ENCODE peak calls at places on chromosomes 16 and 17, in four cellular contexts. C is IMR-90, N is K562, M is A549. W is an unnamed sample.

GRCh38 chr16:77946834-77947233 is 75.5 kb upstream of the CLEC3A start:
- DNase-seq in C (peak; percentile 14), N (no peak), M (no peak), W (no peak)

GRCh38 chr17:61490540-61490975 is 38.3 kb downstream of the TBX4 start:
- DNase-seq in C (peak; percentile 90), N (no peak), M (peak; percentile 62), W (no peak)

GRCh38 chr16:19639986-19640421 is 78.0 kb downstream of the KNOP1 start:
- DNase-seq in C (no peak), N (no peak), M (no peak), W (no peak)

GRCh38 chr16:58476791-58477190 is 23.2 kb upstream of the NDRG4 start:
- DNase-seq in C (no peak), N (no peak), M (no peak), W (no peak)

GRCh38 chr16:28211758-28212531 is at the start of gene XPO6:
- DNase-seq in C (peak; percentile 89), N (peak; percentile 98), M (peak; percentile 69), W (peak; percentile 86)

GRCh38 chr17:1469231-1469852 is 13.3 kb upstream of the CRK start:
- DNase-seq in C (no peak), N (no peak), M (peak; percentile 97), W (no peak)

GRCh38 chr17:20010099-20010863 is 1.1 kb downstream of the SPECC1 start:
- DNase-seq in C (peak; percentile 61), N (peak; percentile 24), M (peak; percentile 65), W (peak; percentile 33)

GRCh38 chr16:72501739-72502653 is 330.0 kb upstream of the PMFBP1 start:
- DNase-seq in C (peak; percentile 79), N (peak; percentile 40), M (peak; percentile 48), W (peak; percentile 73)

GRCh38 chr17:57684711-57685498 is 60.2 kb downstream of the CCDC182 start:
- DNase-seq in C (no peak), N (no peak), M (no peak), W (no peak)

GRCh38 chr17:61318684-61319098 is 81.0 kb upstream of the TBX2 start:
- DNase-seq in C (no peak), N (no peak), M (no peak), W (peak; percentile 42)

GRCh38 chr16:46790599-46791270 is 40.2 kb downstream of the C16orf87 start:
- DNase-seq in C (no peak), N (no peak), M (no peak), W (peak; percentile 9)

GRCh38 chr16:47777191-47777590 is 316.1 kb downstream of the PHKB start:
- DNase-seq in C (peak; percentile 41), N (no peak), M (no peak), W (no peak)

GRCh38 chr16:13540771-13541170 is 379.2 kb upstream of the ERCC4 start:
- DNase-seq in C (no peak), N (no peak), M (no peak), W (no peak)

GRCh38 chr17:62693616-62694415 is 66.3 kb downstream of the MRC2 start:
- DNase-seq in C (no peak), N (peak; percentile 29), M (no peak), W (no peak)

GRCh38 chr17:79949646-79950292 is 85.9 kb downstream of the TBC1D16 start:
- DNase-seq in C (no peak), N (no peak), M (no peak), W (no peak)

GRCh38 chr17:32621612-32622312 is 135.0 kb downstream of the CDK5R1 start:
- DNase-seq in C (no peak), N (no peak), M (no peak), W (no peak)

GRCh38 chr17:3813171-3813570 is 12.2 kb upstream of the ITGAE start:
- DNase-seq in C (no peak), N (no peak), M (no peak), W (no peak)

GRCh38 chr16:89449726-89450335 is 40.5 kb downstream of the ANKRD11 start:
- DNase-seq in C (peak; percentile 55), N (no peak), M (no peak), W (no peak)

GRCh38 chr17:79990051-79990592 is 45.5 kb downstream of the TBC1D16 start:
- DNase-seq in C (no peak), N (no peak), M (no peak), W (peak; percentile 53)

GRCh38 chr17:17985555-17985954 is 12.9 kb downstream of the DRC3 start:
- DNase-seq in C (no peak), N (no peak), M (no peak), W (no peak)

GRCh38 chr16:84922351-84923135 is 88.8 kb downstream of the ZDHHC7 start:
- DNase-seq in C (peak; percentile 46), N (no peak), M (no peak), W (peak; percentile 38)

GRCh38 chr16:58500329-58501241 is 642 bp downstream of the NDRG4 start:
- DNase-seq in C (no peak), N (no peak), M (no peak), W (no peak)

GRCh38 chr16:83393196-83393981 is 414.4 kb upstream of the HSBP1 start:
- DNase-seq in C (peak; percentile 33), N (peak; percentile 39), M (no peak), W (no peak)

GRCh38 chr17:5203908-5204294 is 12.2 kb upstream of the ZNF594 start:
- DNase-seq in C (peak; percentile 79), N (no peak), M (no peak), W (no peak)

GRCh38 chr16:87850009-87851006 is 19.0 kb downstream of the SLC7A5 start:
- DNase-seq in C (peak; percentile 31), N (peak; percentile 76), M (no peak), W (peak; percentile 91)
- TF ChIP-seq CEBPB in C (no peak), N (no peak), M (no peak), W (no peak)

GRCh38 chr17:68993112-68993511 is 37.9 kb upstream of the ABCA8 start:
- DNase-seq in C (peak; percentile 38), N (no peak), M (no peak), W (no peak)
- TF ChIP-seq MAZ in C (no peak), N (no peak), M (no peak), W (no peak)

DNA sequence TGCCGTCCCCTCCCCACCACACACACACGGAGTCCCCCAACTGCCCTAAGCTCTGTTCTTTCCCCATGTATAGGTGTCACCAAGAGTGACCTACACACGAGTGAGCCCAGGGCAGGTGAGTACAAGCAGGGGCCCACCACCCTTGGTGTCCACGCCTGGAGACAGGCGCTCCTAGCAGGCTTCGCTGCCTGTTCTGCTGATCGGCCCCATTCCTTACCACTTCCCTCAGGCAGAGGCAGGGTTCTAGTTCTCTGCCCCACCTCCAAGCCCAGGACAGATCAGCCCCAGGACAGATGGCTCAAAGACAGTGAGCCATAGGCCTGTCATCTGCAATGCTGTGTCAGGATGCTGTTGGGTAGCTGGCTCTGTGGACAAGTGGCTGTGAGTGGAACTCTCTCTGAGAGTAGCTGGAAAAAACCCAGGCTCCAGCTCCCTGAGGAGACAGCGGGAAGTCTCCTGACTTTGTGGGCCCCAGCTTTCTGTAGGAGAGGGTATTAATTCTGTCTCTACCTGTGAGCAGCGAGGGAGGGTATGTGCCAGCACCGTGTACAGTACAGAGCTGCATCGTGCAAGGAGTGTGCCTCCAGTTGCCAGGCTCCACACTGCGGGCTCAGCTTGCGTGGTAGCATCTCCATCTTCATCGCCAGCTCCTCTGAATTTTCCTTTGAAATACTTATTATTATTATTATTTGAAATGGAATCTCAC is 897 bp downstream of the TP53I13 start:
- DNase-seq in C (peak; percentile 35), N (no peak), M (no peak), W (no peak)
- TF ChIP-seq CEBPB in C (no peak), N (no peak), M (no peak), W (no peak)

GRCh38 chr16:53950677-53951076 is 246.7 kb downstream of the FTO start:
- DNase-seq in C (no peak), N (no peak), M (no peak), W (no peak)

GRCh38 chr16:53955221-53955875 is 251.4 kb downstream of the FTO start:
- DNase-seq in C (no peak), N (no peak), M (no peak), W (no peak)

GRCh38 chr16:53948734-53949430 is 244.9 kb downstream of the FTO start:
- DNase-seq in C (no peak), N (no peak), M (no peak), W (no peak)

GRCh38 chr16:53949716-53950410 is 245.9 kb downstream of the FTO start:
- DNase-seq in C (no peak), N (no peak), M (no peak), W (peak; percentile 18)

GRCh38 chr16:53952215-53953208 is 248.6 kb downstream of the FTO start:
- DNase-seq in C (peak; percentile 52), N (no peak), M (no peak), W (no peak)
- TF ChIP-seq MAZ in C (no peak), N (no peak), M (no peak), W (no peak)

DNA sequence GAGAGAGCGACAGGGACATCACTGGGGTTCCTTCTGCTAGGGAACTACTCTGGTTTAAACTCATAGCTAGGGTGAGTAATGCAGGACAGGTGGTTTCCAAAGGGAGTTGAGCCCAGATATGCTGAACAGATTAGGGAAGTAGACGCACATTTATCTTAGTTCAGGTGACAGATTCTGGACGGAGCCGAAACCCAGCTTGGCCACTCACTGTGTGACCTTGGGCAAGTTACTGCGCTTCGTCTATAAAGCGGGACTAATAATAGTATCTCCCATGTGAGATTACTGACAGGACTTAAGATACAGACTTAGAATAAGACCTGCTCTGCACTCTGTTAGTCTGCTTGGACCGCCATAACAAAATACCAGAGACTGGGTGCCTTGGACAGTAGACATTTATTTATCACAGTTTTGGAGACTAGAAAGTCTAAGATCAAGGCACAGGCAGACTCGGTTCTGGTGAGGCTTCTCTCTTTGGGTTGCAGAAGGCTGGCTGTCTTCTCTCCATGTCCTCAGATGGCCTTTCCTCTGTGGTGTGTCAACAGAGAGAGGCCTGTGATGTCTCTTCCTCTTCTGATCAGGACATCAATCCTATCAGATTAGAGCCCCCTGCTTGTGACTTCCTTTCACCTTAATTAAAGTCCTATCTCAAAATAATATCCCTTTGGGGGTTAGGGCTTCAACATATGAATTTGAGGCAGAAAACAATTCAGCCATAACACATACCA is 12.1 kb downstream of the SCNN1G start:
- DNase-seq in C (no peak), N (no peak), M (no peak), W (no peak)
- TF ChIP-seq CEBPB in C (no peak), N (no peak), M (no peak), W (no peak)

DNA sequence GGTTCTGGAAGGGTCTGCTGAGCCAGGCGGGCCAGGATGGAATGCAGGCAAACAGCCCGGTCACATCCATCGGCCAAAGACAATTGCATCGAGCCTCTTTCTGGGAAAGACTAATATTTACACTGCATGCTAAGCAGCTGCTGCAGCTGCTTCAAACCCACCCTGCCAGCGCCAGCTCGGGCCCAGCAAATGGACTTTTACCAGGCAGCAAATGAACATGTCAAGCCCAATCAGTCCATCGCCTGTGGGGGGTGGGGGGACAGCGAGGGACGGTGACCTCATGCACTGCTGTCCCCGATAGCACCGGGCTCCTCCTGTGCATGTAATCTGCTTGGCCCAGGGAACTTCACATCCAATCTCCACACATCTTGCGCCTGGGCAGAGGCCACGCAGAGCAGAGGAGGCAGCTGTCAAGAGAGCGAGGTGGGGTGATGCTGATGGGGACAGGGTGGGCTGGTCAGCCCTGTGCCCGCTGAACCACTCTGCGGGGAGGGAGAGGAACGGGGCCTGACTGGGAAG is 39.4 kb upstream of the CDH5 start:
- DNase-seq in C (no peak), N (peak; percentile 27), M (no peak), W (peak; percentile 74)
- TF ChIP-seq MAZ in C (no peak), N (no peak), M (no peak), W (no peak)

GRCh38 chr17:8585911-8586310 is 44.6 kb downstream of the MYH10 start:
- DNase-seq in C (no peak), N (no peak), M (no peak), W (no peak)
- TF ChIP-seq CEBPB in C (no peak), N (no peak), M (no peak), W (no peak)

W was measured in HepG2.